ENCODE peak calls at places on chromosomes 12 and 14, in ten cellular contexts. One of them, this sample, is unnamed.

GRCh38 chr14:68691031-68691864 is 101.6 kb downstream of the ZFP36L1 start:
- DNase-seq in trophoblast cell: no peak
- DNase-seq in progenitor cell of endocrine pancreas: no peak
- DNase-seq in stimulated activated CD8-positive, alpha-beta memory T cell treated with anti-CD3 and anti-CD28 coated beads, Interleukin-15, amount 100 ng/mL, for 1 hour: no peak
- DNase-seq in B cell: peak
- DNase-seq in activated T-cell treated with anti-CD3 and anti-CD28 coated beads, Interleukin-2, amount 50 U/mL, for 4 hours: no peak
- DNase-seq in immature natural killer cell: no peak
- DNase-seq in stimulated activated CD4-positive, alpha-beta T cell treated with anti-CD3 and anti-CD28 coated beads, Interleukin-12 subunit alpha, Interleukin-12 subunit beta, amount 100 ng/mL, for 24 hours: no peak
- DNase-seq in NCI-H1105: no peak
- DNase-seq in CD8-positive, alpha-beta memory T cell: no peak
- DNase-seq in this sample: no peak

GRCh38 chr14:58353516-58354299 is 42.0 kb upstream of the TOMM20L start:
- DNase-seq in stimulated activated CD4-positive, alpha-beta T cell treated with anti-CD3 and anti-CD28 coated beads, Interleukin-12 subunit alpha, Interleukin-12 subunit beta, amount 100 ng/mL, for 24 hours: no peak
- DNase-seq in trophoblast cell: no peak
- DNase-seq in NCI-H1105: no peak
- DNase-seq in immature natural killer cell: no peak
- DNase-seq in B cell: no peak
- DNase-seq in activated T-cell treated with anti-CD3 and anti-CD28 coated beads, Interleukin-2, amount 50 U/mL, for 4 hours: no peak
- DNase-seq in CD8-positive, alpha-beta memory T cell: no peak
- DNase-seq in stimulated activated CD8-positive, alpha-beta memory T cell treated with anti-CD3 and anti-CD28 coated beads, Interleukin-15, amount 100 ng/mL, for 1 hour: no peak
- DNase-seq in progenitor cell of endocrine pancreas: no peak
- DNase-seq in this sample: no peak

GRCh38 chr12:91203610-91204009 is 21.0 kb upstream of the DCN start:
- DNase-seq in NCI-H1105: no peak
- DNase-seq in immature natural killer cell: no peak
- DNase-seq in activated T-cell treated with anti-CD3 and anti-CD28 coated beads, Interleukin-2, amount 50 U/mL, for 4 hours: no peak
- DNase-seq in trophoblast cell: no peak
- DNase-seq in B cell: no peak
- DNase-seq in stimulated activated CD4-positive, alpha-beta T cell treated with anti-CD3 and anti-CD28 coated beads, Interleukin-12 subunit alpha, Interleukin-12 subunit beta, amount 100 ng/mL, for 24 hours: no peak
- DNase-seq in stimulated activated CD8-positive, alpha-beta memory T cell treated with anti-CD3 and anti-CD28 coated beads, Interleukin-15, amount 100 ng/mL, for 1 hour: no peak
- DNase-seq in progenitor cell of endocrine pancreas: no peak
- DNase-seq in CD8-positive, alpha-beta memory T cell: no peak
- DNase-seq in this sample: no peak

GRCh38 chr14:76151398-76152332 is at the start of gene GPATCH2L:
- DNase-seq in activated T-cell treated with anti-CD3 and anti-CD28 coated beads, Interleukin-2, amount 50 U/mL, for 4 hours: peak
- DNase-seq in NCI-H1105: peak
- DNase-seq in stimulated activated CD8-positive, alpha-beta memory T cell treated with anti-CD3 and anti-CD28 coated beads, Interleukin-15, amount 100 ng/mL, for 1 hour: peak
- DNase-seq in CD8-positive, alpha-beta memory T cell: peak
- DNase-seq in stimulated activated CD4-positive, alpha-beta T cell treated with anti-CD3 and anti-CD28 coated beads, Interleukin-12 subunit alpha, Interleukin-12 subunit beta, amount 100 ng/mL, for 24 hours: peak
- DNase-seq in trophoblast cell: peak
- DNase-seq in B cell: peak
- DNase-seq in progenitor cell of endocrine pancreas: peak
- DNase-seq in immature natural killer cell: peak
- DNase-seq in this sample: peak

GRCh38 chr14:102695172-102695569 is 82.1 kb upstream of the TRAF3 start:
- DNase-seq in B cell: no peak
- DNase-seq in trophoblast cell: no peak
- DNase-seq in CD8-positive, alpha-beta memory T cell: no peak
- DNase-seq in progenitor cell of endocrine pancreas: no peak
- DNase-seq in activated T-cell treated with anti-CD3 and anti-CD28 coated beads, Interleukin-2, amount 50 U/mL, for 4 hours: no peak
- DNase-seq in stimulated activated CD4-positive, alpha-beta T cell treated with anti-CD3 and anti-CD28 coated beads, Interleukin-12 subunit alpha, Interleukin-12 subunit beta, amount 100 ng/mL, for 24 hours: no peak
- DNase-seq in immature natural killer cell: no peak
- DNase-seq in NCI-H1105: no peak
- DNase-seq in stimulated activated CD8-positive, alpha-beta memory T cell treated with anti-CD3 and anti-CD28 coated beads, Interleukin-15, amount 100 ng/mL, for 1 hour: no peak
- DNase-seq in this sample: no peak

GRCh38 chr14:103223818-103224352 is 100.6 kb downstream of the TNFAIP2 start:
- DNase-seq in stimulated activated CD8-positive, alpha-beta memory T cell treated with anti-CD3 and anti-CD28 coated beads, Interleukin-15, amount 100 ng/mL, for 1 hour: no peak
- DNase-seq in CD8-positive, alpha-beta memory T cell: no peak
- DNase-seq in stimulated activated CD4-positive, alpha-beta T cell treated with anti-CD3 and anti-CD28 coated beads, Interleukin-12 subunit alpha, Interleukin-12 subunit beta, amount 100 ng/mL, for 24 hours: no peak
- DNase-seq in trophoblast cell: no peak
- DNase-seq in NCI-H1105: no peak
- DNase-seq in B cell: no peak
- DNase-seq in progenitor cell of endocrine pancreas: no peak
- DNase-seq in activated T-cell treated with anti-CD3 and anti-CD28 coated beads, Interleukin-2, amount 50 U/mL, for 4 hours: no peak
- DNase-seq in immature natural killer cell: no peak
- DNase-seq in this sample: no peak

GRCh38 chr12:123126294-123127144 is 24.4 kb downstream of the PITPNM2 start:
- DNase-seq in NCI-H1105: no peak
- DNase-seq in trophoblast cell: peak
- DNase-seq in stimulated activated CD4-positive, alpha-beta T cell treated with anti-CD3 and anti-CD28 coated beads, Interleukin-12 subunit alpha, Interleukin-12 subunit beta, amount 100 ng/mL, for 24 hours: no peak
- DNase-seq in CD8-positive, alpha-beta memory T cell: no peak
- DNase-seq in activated T-cell treated with anti-CD3 and anti-CD28 coated beads, Interleukin-2, amount 50 U/mL, for 4 hours: no peak
- DNase-seq in progenitor cell of endocrine pancreas: no peak
- DNase-seq in immature natural killer cell: no peak
- DNase-seq in stimulated activated CD8-positive, alpha-beta memory T cell treated with anti-CD3 and anti-CD28 coated beads, Interleukin-15, amount 100 ng/mL, for 1 hour: no peak
- DNase-seq in B cell: no peak
- DNase-seq in this sample: no peak

GRCh38 chr12:76449572-76449971 is 101.4 kb upstream of the BBS10 start:
- DNase-seq in CD8-positive, alpha-beta memory T cell: no peak
- DNase-seq in stimulated activated CD8-positive, alpha-beta memory T cell treated with anti-CD3 and anti-CD28 coated beads, Interleukin-15, amount 100 ng/mL, for 1 hour: no peak
- DNase-seq in B cell: no peak
- DNase-seq in immature natural killer cell: no peak
- DNase-seq in trophoblast cell: no peak
- DNase-seq in activated T-cell treated with anti-CD3 and anti-CD28 coated beads, Interleukin-2, amount 50 U/mL, for 4 hours: no peak
- DNase-seq in stimulated activated CD4-positive, alpha-beta T cell treated with anti-CD3 and anti-CD28 coated beads, Interleukin-12 subunit alpha, Interleukin-12 subunit beta, amount 100 ng/mL, for 24 hours: no peak
- DNase-seq in NCI-H1105: no peak
- DNase-seq in progenitor cell of endocrine pancreas: no peak
- DNase-seq in this sample: no peak

GRCh38 chr12:24697769-24698168 is 251.1 kb downstream of the BCAT1 start:
- DNase-seq in CD8-positive, alpha-beta memory T cell: no peak
- DNase-seq in B cell: no peak
- DNase-seq in stimulated activated CD4-positive, alpha-beta T cell treated with anti-CD3 and anti-CD28 coated beads, Interleukin-12 subunit alpha, Interleukin-12 subunit beta, amount 100 ng/mL, for 24 hours: no peak
- DNase-seq in immature natural killer cell: no peak
- DNase-seq in NCI-H1105: no peak
- DNase-seq in trophoblast cell: no peak
- DNase-seq in progenitor cell of endocrine pancreas: no peak
- DNase-seq in stimulated activated CD8-positive, alpha-beta memory T cell treated with anti-CD3 and anti-CD28 coated beads, Interleukin-15, amount 100 ng/mL, for 1 hour: no peak
- DNase-seq in activated T-cell treated with anti-CD3 and anti-CD28 coated beads, Interleukin-2, amount 50 U/mL, for 4 hours: no peak
- DNase-seq in this sample: no peak

GRCh38 chr12:29157486-29157946 is 8.4 kb downstream of the FAR2 start:
- DNase-seq in B cell: no peak
- DNase-seq in NCI-H1105: no peak
- DNase-seq in activated T-cell treated with anti-CD3 and anti-CD28 coated beads, Interleukin-2, amount 50 U/mL, for 4 hours: no peak
- DNase-seq in CD8-positive, alpha-beta memory T cell: no peak
- DNase-seq in immature natural killer cell: no peak
- DNase-seq in stimulated activated CD8-positive, alpha-beta memory T cell treated with anti-CD3 and anti-CD28 coated beads, Interleukin-15, amount 100 ng/mL, for 1 hour: no peak
- DNase-seq in progenitor cell of endocrine pancreas: no peak
- DNase-seq in trophoblast cell: no peak
- DNase-seq in stimulated activated CD4-positive, alpha-beta T cell treated with anti-CD3 and anti-CD28 coated beads, Interleukin-12 subunit alpha, Interleukin-12 subunit beta, amount 100 ng/mL, for 24 hours: no peak
- DNase-seq in this sample: no peak

GRCh38 chr12:48965447-48965846 is 6.1 kb downstream of the WNT10B start:
- DNase-seq in NCI-H1105: no peak
- DNase-seq in progenitor cell of endocrine pancreas: no peak
- DNase-seq in B cell: no peak
- DNase-seq in trophoblast cell: no peak
- DNase-seq in stimulated activated CD4-positive, alpha-beta T cell treated with anti-CD3 and anti-CD28 coated beads, Interleukin-12 subunit alpha, Interleukin-12 subunit beta, amount 100 ng/mL, for 24 hours: no peak
- DNase-seq in activated T-cell treated with anti-CD3 and anti-CD28 coated beads, Interleukin-2, amount 50 U/mL, for 4 hours: no peak
- DNase-seq in CD8-positive, alpha-beta memory T cell: no peak
- DNase-seq in immature natural killer cell: no peak
- DNase-seq in stimulated activated CD8-positive, alpha-beta memory T cell treated with anti-CD3 and anti-CD28 coated beads, Interleukin-15, amount 100 ng/mL, for 1 hour: no peak
- DNase-seq in this sample: no peak

GRCh38 chr12:20127401-20127800 is 240.9 kb upstream of the PDE3A start:
- DNase-seq in progenitor cell of endocrine pancreas: no peak
- DNase-seq in CD8-positive, alpha-beta memory T cell: no peak
- DNase-seq in NCI-H1105: no peak
- DNase-seq in stimulated activated CD4-positive, alpha-beta T cell treated with anti-CD3 and anti-CD28 coated beads, Interleukin-12 subunit alpha, Interleukin-12 subunit beta, amount 100 ng/mL, for 24 hours: no peak
- DNase-seq in immature natural killer cell: no peak
- DNase-seq in stimulated activated CD8-positive, alpha-beta memory T cell treated with anti-CD3 and anti-CD28 coated beads, Interleukin-15, amount 100 ng/mL, for 1 hour: no peak
- DNase-seq in B cell: no peak
- DNase-seq in trophoblast cell: no peak
- DNase-seq in activated T-cell treated with anti-CD3 and anti-CD28 coated beads, Interleukin-2, amount 50 U/mL, for 4 hours: no peak
- DNase-seq in this sample: no peak

This sample was measured in CMK.